ENCODE peak calls at places on chromosomes 12 and 14, in eight cellular contexts. I is thyroid gland, U is Peyer's patch, A is gastrocnemius medialis, C is A549, B is lower leg skin, E is esophagus squamous epithelium, G is suprapubic skin. K is an unnamed sample.

GRCh38 chr14:61350871-61351270 is 29.5 kb downstream of the PRKCH start:
- DNase-seq in I (no peak), U (no peak), A (no peak), C (no peak), B (no peak), E (no peak), G (no peak), K (no peak)

GRCh38 chr12:123384318-123384993 is 524 bp downstream of the KMT5A start:
- DNase-seq in I (no peak), U (no peak), A (no peak), C (peak), B (peak), E (no peak), G (no peak), K (peak)

GRCh38 chr12:27900920-27901879 is 71.3 kb downstream of the PTHLH start:
- DNase-seq in I (no peak), U (no peak), A (no peak), C (no peak), B (no peak), E (no peak), G (no peak), K (no peak)

GRCh38 chr12:112950701-112951100 is 12.4 kb downstream of the OAS3 start:
- DNase-seq in I (no peak), U (no peak), A (no peak), C (no peak), B (no peak), E (no peak), G (no peak), K (no peak)

GRCh38 chr12:96828169-96828789 is 78.8 kb upstream of the NEDD1 start:
- DNase-seq in I (no peak), U (no peak), A (no peak), C (peak), B (no peak), E (no peak), G (no peak), K (peak)

GRCh38 chr14:106417224-106418049 is 891.1 kb downstream of the TMEM121 start:
- DNase-seq in I (peak), U (peak), A (no peak), C (peak), B (no peak), E (no peak), G (peak), K (peak)

GRCh38 chr12:41067941-41068645 is 120.0 kb upstream of the PDZRN4 start:
- DNase-seq in I (no peak), U (no peak), A (no peak), C (peak), B (no peak), E (no peak), G (no peak), K (no peak)

GRCh38 chr12:104643921-104644669 is 187.3 kb downstream of the CHST11 start:
- DNase-seq in I (peak), U (peak), A (peak), C (no peak), B (no peak), E (no peak), G (no peak), K (no peak)

GRCh38 chr12:19382563-19382962 is 56.7 kb upstream of the AEBP2 start:
- DNase-seq in I (no peak), U (peak), A (no peak), C (no peak), B (peak), E (no peak), G (no peak), K (no peak)

GRCh38 chr12:9948606-9949286 is 16.6 kb upstream of the CLEC2A start:
- DNase-seq in I (no peak), U (no peak), A (no peak), C (no peak), B (no peak), E (no peak), G (no peak), K (no peak)

GRCh38 chr14:52547027-52547426 is 5.3 kb downstream of the TXNDC16 start:
- DNase-seq in I (no peak), U (no peak), A (no peak), C (no peak), B (no peak), E (no peak), G (no peak), K (peak)

GRCh38 chr12:132018193-132018916 is 68.6 kb downstream of the EP400 start:
- DNase-seq in I (no peak), U (no peak), A (no peak), C (peak), B (no peak), E (no peak), G (no peak), K (peak)

GRCh38 chr14:89270439-89271227 is 146.4 kb downstream of the FOXN3 start:
- DNase-seq in I (peak), U (peak), A (no peak), C (no peak), B (no peak), E (no peak), G (no peak), K (no peak)

GRCh38 chr14:34355584-34356266 is 106.3 kb downstream of the SPTSSA start:
- DNase-seq in I (no peak), U (no peak), A (no peak), C (no peak), B (no peak), E (no peak), G (no peak), K (no peak)

GRCh38 chr14:101186544-101186943 is 283.0 kb upstream of the RTL1 start:
- DNase-seq in I (no peak), U (no peak), A (no peak), C (no peak), B (no peak), E (no peak), G (no peak), K (no peak)

GRCh38 chr12:131129839-131130238 is 176.1 kb downstream of the ADGRD1 start:
- DNase-seq in I (peak), U (no peak), A (no peak), C (no peak), B (peak), E (no peak), G (no peak), K (no peak)

GRCh38 chr14:74618078-74618952 is 6.3 kb upstream of the LTBP2 start:
- DNase-seq in I (no peak), U (peak), A (no peak), C (peak), B (no peak), E (peak), G (no peak), K (peak)

GRCh38 chr14:32808574-32809098 is 130.0 kb upstream of the NPAS3 start:
- DNase-seq in I (peak), U (no peak), A (no peak), C (no peak), B (no peak), E (no peak), G (no peak), K (no peak)

GRCh38 chr14:23379331-23380196 is 2.7 kb downstream of the CMTM5 start:
- DNase-seq in I (peak), U (peak), A (peak), C (peak), B (peak), E (no peak), G (no peak), K (peak)

GRCh38 chr12:110619534-110619953 is 5.6 kb downstream of the TCTN1 start:
- DNase-seq in I (no peak), U (peak), A (no peak), C (no peak), B (no peak), E (no peak), G (no peak), K (no peak)

GRCh38 chr12:98154850-98155249 is 360.5 kb upstream of the TMPO start:
- DNase-seq in I (peak), U (no peak), A (no peak), C (peak), B (no peak), E (no peak), G (no peak), K (no peak)

GRCh38 chr14:20848316-20848954 is 42.8 kb upstream of the RNASE3 start:
- DNase-seq in I (no peak), U (no peak), A (no peak), C (peak), B (no peak), E (no peak), G (no peak), K (no peak)

GRCh38 chr12:115983226-115983798 is 294.2 kb downstream of the MED13L start:
- DNase-seq in I (no peak), U (no peak), A (no peak), C (peak), B (no peak), E (no peak), G (no peak), K (peak)

GRCh38 chr14:58944957-58945356 is 243.5 kb upstream of the DAAM1 start:
- DNase-seq in I (no peak), U (no peak), A (no peak), C (no peak), B (no peak), E (no peak), G (no peak), K (no peak)

GRCh38 chr12:12327802-12328201 is 22.2 kb downstream of the MANSC1 start:
- DNase-seq in I (no peak), U (no peak), A (no peak), C (peak), B (no peak), E (no peak), G (no peak), K (peak)

GRCh38 chr14:99660006-99660566 is 15.2 kb downstream of the HHIPL1 start:
- DNase-seq in I (peak), U (no peak), A (no peak), C (no peak), B (no peak), E (no peak), G (no peak), K (no peak)

GRCh38 chr12:21656931-21657335 is 709 bp downstream of the LDHB start:
- DNase-seq in I (peak), U (peak), A (no peak), C (peak), B (peak), E (no peak), G (no peak), K (peak)

GRCh38 chr12:19771858-19772257 is 332.6 kb downstream of the AEBP2 start:
- DNase-seq in I (no peak), U (no peak), A (no peak), C (no peak), B (no peak), E (no peak), G (no peak), K (no peak)

GRCh38 chr12:68451261-68452091 is 119.3 kb upstream of the MDM1 start:
- DNase-seq in I (peak), U (peak), A (peak), C (no peak), B (no peak), E (no peak), G (peak), K (peak)

GRCh38 chr12:76720068-76720467 is 43.8 kb upstream of the ZDHHC17 start:
- DNase-seq in I (no peak), U (no peak), A (no peak), C (peak), B (no peak), E (no peak), G (no peak), K (no peak)

GRCh38 chr12:77354766-77355362 is 289.5 kb upstream of the E2F7 start:
- DNase-seq in I (no peak), U (no peak), A (no peak), C (no peak), B (no peak), E (no peak), G (no peak), K (no peak)

GRCh38 chr12:38977132-38977531 is 71.7 kb upstream of the CPNE8 start:
- DNase-seq in I (no peak), U (no peak), A (no peak), C (no peak), B (no peak), E (no peak), G (no peak), K (no peak)

GRCh38 chr12:66647034-66647691 is 31.7 kb downstream of the GRIP1 start:
- DNase-seq in I (no peak), U (no peak), A (no peak), C (no peak), B (no peak), E (no peak), G (no peak), K (no peak)

GRCh38 chr14:83874662-83875061 is 1655.3 kb upstream of the FLRT2 start:
- DNase-seq in I (no peak), U (no peak), A (no peak), C (no peak), B (no peak), E (no peak), G (no peak), K (no peak)

GRCh38 chr14:53399057-53399456 is 245.9 kb upstream of the DDHD1 start:
- DNase-seq in I (no peak), U (no peak), A (no peak), C (peak), B (no peak), E (no peak), G (no peak), K (no peak)

DNA sequence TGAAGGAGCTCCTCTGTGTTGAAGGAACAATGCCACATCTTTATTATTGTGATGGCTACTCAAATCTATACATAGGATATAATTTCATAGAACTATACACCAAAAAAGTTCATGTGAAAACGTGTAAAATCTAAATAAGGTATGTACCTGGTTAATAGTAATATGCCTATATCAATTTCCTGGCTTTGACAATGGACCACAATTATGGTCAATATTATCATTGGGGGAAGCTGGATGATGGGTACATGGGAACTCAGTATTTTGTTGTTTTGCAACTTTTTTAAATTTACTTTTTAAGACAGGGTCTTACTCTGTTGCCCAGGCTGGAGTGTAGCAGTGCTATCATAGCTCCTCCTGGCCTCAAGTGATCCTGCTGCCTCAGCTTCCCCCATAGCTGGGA is 270.7 kb downstream of the TMEM132C start:
- DNase-seq in I (no peak), U (no peak), A (no peak), C (no peak), B (no peak), E (no peak), G (no peak), K (no peak)
- TF ChIP-seq POLR2A in I (no peak), U (no peak), A (no peak), C (no peak), B (no peak), E (no peak), G (no peak), K (no peak)

GRCh38 chr14:67359319-67359774 is 257 bp downstream of the ATP6V1D start:
- DNase-seq in I (peak), U (no peak), A (no peak), C (no peak), B (no peak), E (no peak), G (peak), K (no peak)
- TF ChIP-seq POLR2A in I (peak), U (peak), A (peak), C (no peak), B (no peak), E (no peak), G (no peak), K (no peak)

GRCh38 chr12:4648499-4649357 is at the start of the genes AKAP3 and NDUFA9:
- DNase-seq in I (peak), U (peak), A (peak), C (peak), B (peak), E (peak), G (peak), K (peak)
- TF ChIP-seq POLR2A in I (peak), U (peak), A (peak), C (peak), B (no peak), E (no peak), G (no peak), K (peak)

GRCh38 chr12:6606331-6607131 is 648 bp downstream of the CHD4 start:
- DNase-seq in I (peak), U (peak), A (peak), C (peak), B (peak), E (peak), G (peak), K (peak)
- TF ChIP-seq POLR2A in I (no peak), U (no peak), A (peak), C (no peak), B (no peak), E (no peak), G (no peak), K (no peak)

DNA sequence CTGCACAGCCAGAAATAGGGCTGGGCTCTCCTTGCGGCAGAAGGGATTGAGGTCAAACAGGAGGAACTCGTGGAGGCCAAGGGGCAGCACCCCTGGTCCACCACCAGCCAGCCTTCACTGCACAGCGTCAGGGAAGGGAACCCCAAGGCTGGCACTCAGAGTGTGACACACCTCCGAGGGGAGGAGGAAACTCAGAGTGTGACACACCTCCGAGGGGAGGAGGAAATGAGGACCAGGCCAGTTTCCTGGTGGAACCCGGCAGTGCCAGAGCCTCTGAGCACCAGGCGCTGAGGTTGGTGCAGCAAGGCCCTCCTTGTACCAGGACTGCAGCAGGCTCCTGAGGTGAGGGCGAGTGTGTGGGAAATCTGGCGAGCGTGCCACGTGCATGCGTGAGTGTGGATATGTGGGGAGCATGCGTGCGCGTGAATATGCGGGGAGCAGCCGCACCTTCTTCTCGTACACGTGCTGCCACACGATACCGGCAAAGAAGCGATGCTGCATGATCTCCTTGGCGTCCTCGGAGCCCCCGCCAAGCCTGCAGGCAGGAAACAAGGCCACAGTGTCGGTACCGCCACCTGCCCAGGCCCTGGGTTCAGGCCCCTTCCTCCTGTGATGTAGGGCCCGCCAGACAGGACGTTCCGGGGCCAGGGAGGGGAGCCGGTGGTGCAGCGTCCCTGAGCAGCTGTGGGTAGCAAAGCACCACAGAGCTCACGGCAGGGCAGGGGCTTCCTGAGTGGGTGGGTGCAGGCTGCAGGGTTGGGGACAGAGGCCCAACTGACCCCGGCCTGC is 19.2 kb downstream of the SIVA1 start:
- DNase-seq in I (no peak), U (no peak), A (no peak), C (no peak), B (no peak), E (no peak), G (no peak), K (no peak)
- TF ChIP-seq POLR2A in I (no peak), U (no peak), A (no peak), C (no peak), B (no peak), E (no peak), G (no peak), K (no peak)

K was measured in erythroblast.